ENCODE peak calls at places on chromosomes 5 and 9, in four cellular contexts. One of them, this sample, is unnamed.
A peak's percentile ranks its signal among the peaks of the same experiment; 100 is the strongest.

GRCh38 chr5:138580777-138581176 is 5.6 kb upstream of the HSPA9 start:
- DNase-seq in activated CD4-positive, alpha-beta T cell treated with anti-CD3 and anti-CD28 coated beads, Interleukin-2, amount 50 U/mL, for 48 hours: no peak
- DNase-seq in caudate nucleus: no peak
- DNase-seq in tibial nerve: no peak
- DNase-seq in this sample: no peak

GRCh38 chr5:181204561-181205401 is at the start of gene TRIM7:
- DNase-seq in activated CD4-positive, alpha-beta T cell treated with anti-CD3 and anti-CD28 coated beads, Interleukin-2, amount 50 U/mL, for 48 hours: peak; percentile 60
- DNase-seq in caudate nucleus: no peak
- DNase-seq in tibial nerve: no peak
- DNase-seq in this sample: no peak

GRCh38 chr9:113649054-113649453 is 185.5 kb downstream of the RGS3 start:
- DNase-seq in activated CD4-positive, alpha-beta T cell treated with anti-CD3 and anti-CD28 coated beads, Interleukin-2, amount 50 U/mL, for 48 hours: no peak
- DNase-seq in caudate nucleus: peak; percentile 59
- DNase-seq in tibial nerve: no peak
- DNase-seq in this sample: peak; percentile 23

GRCh38 chr9:115671911-115672310 is 481.7 kb upstream of the PAPPA start:
- DNase-seq in activated CD4-positive, alpha-beta T cell treated with anti-CD3 and anti-CD28 coated beads, Interleukin-2, amount 50 U/mL, for 48 hours: no peak
- DNase-seq in caudate nucleus: no peak
- DNase-seq in tibial nerve: no peak
- DNase-seq in this sample: no peak

GRCh38 chr9:37903581-37903830 is 421 bp downstream of the SLC25A51 start:
- DNase-seq in activated CD4-positive, alpha-beta T cell treated with anti-CD3 and anti-CD28 coated beads, Interleukin-2, amount 50 U/mL, for 48 hours: peak; percentile 71
- DNase-seq in caudate nucleus: no peak
- DNase-seq in tibial nerve: no peak
- DNase-seq in this sample: peak; percentile 35

GRCh38 chr9:129459550-129460322 is 161.2 kb downstream of the C9orf50 start:
- DNase-seq in activated CD4-positive, alpha-beta T cell treated with anti-CD3 and anti-CD28 coated beads, Interleukin-2, amount 50 U/mL, for 48 hours: peak; percentile 79
- DNase-seq in caudate nucleus: no peak
- DNase-seq in tibial nerve: no peak
- DNase-seq in this sample: no peak

GRCh38 chr9:6076856-6077255 is 61.4 kb upstream of the RANBP6 start:
- DNase-seq in activated CD4-positive, alpha-beta T cell treated with anti-CD3 and anti-CD28 coated beads, Interleukin-2, amount 50 U/mL, for 48 hours: no peak
- DNase-seq in caudate nucleus: no peak
- DNase-seq in tibial nerve: no peak
- DNase-seq in this sample: no peak

GRCh38 chr5:99122976-99123375 is 194.2 kb upstream of the CHD1 start:
- DNase-seq in activated CD4-positive, alpha-beta T cell treated with anti-CD3 and anti-CD28 coated beads, Interleukin-2, amount 50 U/mL, for 48 hours: no peak
- DNase-seq in caudate nucleus: no peak
- DNase-seq in tibial nerve: no peak
- DNase-seq in this sample: no peak

GRCh38 chr5:77629553-77630245 is 8.8 kb downstream of the OTP start:
- DNase-seq in activated CD4-positive, alpha-beta T cell treated with anti-CD3 and anti-CD28 coated beads, Interleukin-2, amount 50 U/mL, for 48 hours: peak; percentile 11
- DNase-seq in caudate nucleus: no peak
- DNase-seq in tibial nerve: no peak
- DNase-seq in this sample: no peak

GRCh38 chr9:100473271-100474081 is 527 bp downstream of the TMEFF1 start:
- DNase-seq in activated CD4-positive, alpha-beta T cell treated with anti-CD3 and anti-CD28 coated beads, Interleukin-2, amount 50 U/mL, for 48 hours: peak; percentile 40
- DNase-seq in caudate nucleus: no peak
- DNase-seq in tibial nerve: no peak
- DNase-seq in this sample: peak; percentile 62

GRCh38 chr9:106860731-106861584 is 2.0 kb upstream of the ZNF462 start:
- DNase-seq in activated CD4-positive, alpha-beta T cell treated with anti-CD3 and anti-CD28 coated beads, Interleukin-2, amount 50 U/mL, for 48 hours: no peak
- DNase-seq in caudate nucleus: no peak
- DNase-seq in tibial nerve: peak; percentile 13
- DNase-seq in this sample: peak; percentile 44

GRCh38 chr5:150295172-150295611 is 5.6 kb upstream of the CAMK2A start:
- DNase-seq in activated CD4-positive, alpha-beta T cell treated with anti-CD3 and anti-CD28 coated beads, Interleukin-2, amount 50 U/mL, for 48 hours: peak; percentile 20
- DNase-seq in caudate nucleus: no peak
- DNase-seq in tibial nerve: no peak
- DNase-seq in this sample: peak; percentile 67

GRCh38 chr5:151005975-151006576 is 14.3 kb upstream of the GPX3 start:
- DNase-seq in activated CD4-positive, alpha-beta T cell treated with anti-CD3 and anti-CD28 coated beads, Interleukin-2, amount 50 U/mL, for 48 hours: no peak
- DNase-seq in caudate nucleus: no peak
- DNase-seq in tibial nerve: peak; percentile 90
- DNase-seq in this sample: no peak

GRCh38 chr5:25851301-25851700 is 1187.1 kb downstream of the CDH9 start:
- DNase-seq in activated CD4-positive, alpha-beta T cell treated with anti-CD3 and anti-CD28 coated beads, Interleukin-2, amount 50 U/mL, for 48 hours: no peak
- DNase-seq in caudate nucleus: no peak
- DNase-seq in tibial nerve: no peak
- DNase-seq in this sample: no peak

GRCh38 chr5:178339272-178339671 is 106.7 kb upstream of the PHYKPL start:
- DNase-seq in activated CD4-positive, alpha-beta T cell treated with anti-CD3 and anti-CD28 coated beads, Interleukin-2, amount 50 U/mL, for 48 hours: no peak
- DNase-seq in caudate nucleus: no peak
- DNase-seq in tibial nerve: no peak
- DNase-seq in this sample: no peak

GRCh38 chr5:98934581-98934980 is 5.8 kb upstream of the CHD1 start:
- DNase-seq in activated CD4-positive, alpha-beta T cell treated with anti-CD3 and anti-CD28 coated beads, Interleukin-2, amount 50 U/mL, for 48 hours: no peak
- DNase-seq in caudate nucleus: no peak
- DNase-seq in tibial nerve: no peak
- DNase-seq in this sample: no peak

GRCh38 chr9:121239851-121240250 is 28.1 kb upstream of the GSN start:
- DNase-seq in activated CD4-positive, alpha-beta T cell treated with anti-CD3 and anti-CD28 coated beads, Interleukin-2, amount 50 U/mL, for 48 hours: no peak
- DNase-seq in caudate nucleus: no peak
- DNase-seq in tibial nerve: no peak
- DNase-seq in this sample: no peak

GRCh38 chr5:110851357-110851756 is 112.5 kb downstream of the SLC25A46 start:
- DNase-seq in activated CD4-positive, alpha-beta T cell treated with anti-CD3 and anti-CD28 coated beads, Interleukin-2, amount 50 U/mL, for 48 hours: no peak
- DNase-seq in caudate nucleus: no peak
- DNase-seq in tibial nerve: no peak
- DNase-seq in this sample: no peak

GRCh38 chr9:137252555-137253506 is 1.7 kb downstream of the STPG3 start:
- DNase-seq in activated CD4-positive, alpha-beta T cell treated with anti-CD3 and anti-CD28 coated beads, Interleukin-2, amount 50 U/mL, for 48 hours: no peak
- DNase-seq in caudate nucleus: no peak
- DNase-seq in tibial nerve: no peak
- DNase-seq in this sample: no peak

GRCh38 chr5:132561601-132562000 is 4.8 kb downstream of the RAD50 start:
- DNase-seq in activated CD4-positive, alpha-beta T cell treated with anti-CD3 and anti-CD28 coated beads, Interleukin-2, amount 50 U/mL, for 48 hours: no peak
- DNase-seq in caudate nucleus: no peak
- DNase-seq in tibial nerve: no peak
- DNase-seq in this sample: no peak

GRCh38 chr5:93274291-93274690 is 306.7 kb downstream of the NR2F1-AS1 start:
- DNase-seq in activated CD4-positive, alpha-beta T cell treated with anti-CD3 and anti-CD28 coated beads, Interleukin-2, amount 50 U/mL, for 48 hours: no peak
- DNase-seq in caudate nucleus: no peak
- DNase-seq in tibial nerve: no peak
- DNase-seq in this sample: peak; percentile 5

GRCh38 chr9:133657120-133657661 is 21.0 kb downstream of the DBH start:
- DNase-seq in activated CD4-positive, alpha-beta T cell treated with anti-CD3 and anti-CD28 coated beads, Interleukin-2, amount 50 U/mL, for 48 hours: no peak
- DNase-seq in caudate nucleus: no peak
- DNase-seq in tibial nerve: no peak
- DNase-seq in this sample: no peak

GRCh38 chr9:76725181-76725580 is 39.1 kb upstream of the PCA3 start:
- DNase-seq in activated CD4-positive, alpha-beta T cell treated with anti-CD3 and anti-CD28 coated beads, Interleukin-2, amount 50 U/mL, for 48 hours: no peak
- DNase-seq in caudate nucleus: no peak
- DNase-seq in tibial nerve: no peak
- DNase-seq in this sample: no peak

GRCh38 chr5:122144236-122144635 is 14.9 kb downstream of the ZNF474 start:
- DNase-seq in activated CD4-positive, alpha-beta T cell treated with anti-CD3 and anti-CD28 coated beads, Interleukin-2, amount 50 U/mL, for 48 hours: no peak
- DNase-seq in caudate nucleus: no peak
- DNase-seq in tibial nerve: no peak
- DNase-seq in this sample: no peak

GRCh38 chr5:31680528-31680927 is 41.6 kb downstream of the PDZD2 start:
- DNase-seq in activated CD4-positive, alpha-beta T cell treated with anti-CD3 and anti-CD28 coated beads, Interleukin-2, amount 50 U/mL, for 48 hours: no peak
- DNase-seq in caudate nucleus: no peak
- DNase-seq in tibial nerve: no peak
- DNase-seq in this sample: no peak

GRCh38 chr5:35853652-35854051 is 3.0 kb upstream of the IL7R start:
- DNase-seq in activated CD4-positive, alpha-beta T cell treated with anti-CD3 and anti-CD28 coated beads, Interleukin-2, amount 50 U/mL, for 48 hours: peak; percentile 69
- DNase-seq in caudate nucleus: no peak
- DNase-seq in tibial nerve: no peak
- DNase-seq in this sample: no peak

GRCh38 chr9:33116855-33117254 is 40.4 kb upstream of the SMU1 start:
- DNase-seq in activated CD4-positive, alpha-beta T cell treated with anti-CD3 and anti-CD28 coated beads, Interleukin-2, amount 50 U/mL, for 48 hours: no peak
- DNase-seq in caudate nucleus: no peak
- DNase-seq in tibial nerve: no peak
- DNase-seq in this sample: no peak

GRCh38 chr5:54720346-54720745 is 202.8 kb downstream of the SNX18 start:
- DNase-seq in activated CD4-positive, alpha-beta T cell treated with anti-CD3 and anti-CD28 coated beads, Interleukin-2, amount 50 U/mL, for 48 hours: no peak
- DNase-seq in caudate nucleus: no peak
- DNase-seq in tibial nerve: no peak
- DNase-seq in this sample: no peak

GRCh38 chr9:134548618-134549017 is 93.0 kb upstream of the COL5A1 start:
- DNase-seq in activated CD4-positive, alpha-beta T cell treated with anti-CD3 and anti-CD28 coated beads, Interleukin-2, amount 50 U/mL, for 48 hours: no peak
- DNase-seq in caudate nucleus: no peak
- DNase-seq in tibial nerve: no peak
- DNase-seq in this sample: no peak

GRCh38 chr9:92781902-92782301 is 17.3 kb upstream of the BICD2 start:
- DNase-seq in activated CD4-positive, alpha-beta T cell treated with anti-CD3 and anti-CD28 coated beads, Interleukin-2, amount 50 U/mL, for 48 hours: no peak
- DNase-seq in caudate nucleus: no peak
- DNase-seq in tibial nerve: no peak
- DNase-seq in this sample: no peak

GRCh38 chr5:675111-675875 is 17.9 kb downstream of the TPPP start:
- DNase-seq in activated CD4-positive, alpha-beta T cell treated with anti-CD3 and anti-CD28 coated beads, Interleukin-2, amount 50 U/mL, for 48 hours: no peak
- DNase-seq in caudate nucleus: no peak
- DNase-seq in tibial nerve: no peak
- DNase-seq in this sample: no peak

GRCh38 chr5:74953961-74954720 is 88.0 kb upstream of the FAM169A start:
- DNase-seq in activated CD4-positive, alpha-beta T cell treated with anti-CD3 and anti-CD28 coated beads, Interleukin-2, amount 50 U/mL, for 48 hours: peak; percentile 10
- DNase-seq in caudate nucleus: no peak
- DNase-seq in tibial nerve: no peak
- DNase-seq in this sample: no peak

GRCh38 chr5:52988335-52989024 is 672 bp upstream of the ITGA2 start:
- DNase-seq in activated CD4-positive, alpha-beta T cell treated with anti-CD3 and anti-CD28 coated beads, Interleukin-2, amount 50 U/mL, for 48 hours: no peak
- DNase-seq in caudate nucleus: no peak
- DNase-seq in tibial nerve: no peak
- DNase-seq in this sample: no peak